ENCODE peak calls at places on chromosomes 16 and 17, in nine cellular contexts. One of them, this sample, is unnamed.

GRCh38 chr17:76504117-76504516 is 2.9 kb upstream of the RHBDF2 start:
- DNase-seq in cardiac fibroblast: no peak
- DNase-seq in SW 1271: no peak
- DNase-seq in body of pancreas: no peak
- DNase-seq in head of caudate nucleus: no peak
- DNase-seq in D341Med: no peak
- DNase-seq in NCI-H460: no peak
- DNase-seq in IMR-90: no peak
- DNase-seq in NCI-H1436: no peak
- DNase-seq in this sample: no peak

GRCh38 chr16:19718624-19718965 is 524 bp downstream of the IQCK start:
- DNase-seq in cardiac fibroblast: no peak
- DNase-seq in SW 1271: no peak
- DNase-seq in body of pancreas: peak
- DNase-seq in head of caudate nucleus: peak
- DNase-seq in D341Med: peak
- DNase-seq in NCI-H460: no peak
- DNase-seq in IMR-90: peak
- DNase-seq in NCI-H1436: no peak
- DNase-seq in this sample: no peak

GRCh38 chr16:67613808-67614207 is 31.1 kb upstream of the CARMIL2 start:
- DNase-seq in cardiac fibroblast: no peak
- DNase-seq in SW 1271: no peak
- DNase-seq in body of pancreas: peak
- DNase-seq in head of caudate nucleus: no peak
- DNase-seq in D341Med: no peak
- DNase-seq in NCI-H460: no peak
- DNase-seq in IMR-90: no peak
- DNase-seq in NCI-H1436: no peak
- DNase-seq in this sample: no peak

GRCh38 chr16:82684246-82684645 is 57.5 kb downstream of the CDH13 start:
- DNase-seq in cardiac fibroblast: no peak
- DNase-seq in SW 1271: no peak
- DNase-seq in body of pancreas: no peak
- DNase-seq in head of caudate nucleus: no peak
- DNase-seq in D341Med: no peak
- DNase-seq in NCI-H460: no peak
- DNase-seq in IMR-90: peak
- DNase-seq in NCI-H1436: no peak
- DNase-seq in this sample: no peak

GRCh38 chr16:11296351-11296705 is 15.2 kb upstream of the PRM1 start:
- DNase-seq in cardiac fibroblast: no peak
- DNase-seq in SW 1271: no peak
- DNase-seq in body of pancreas: no peak
- DNase-seq in head of caudate nucleus: no peak
- DNase-seq in D341Med: no peak
- DNase-seq in NCI-H460: no peak
- DNase-seq in IMR-90: no peak
- DNase-seq in NCI-H1436: no peak
- DNase-seq in this sample: no peak

GRCh38 chr17:65008877-65009276 is 47.7 kb downstream of the GNA13 start:
- DNase-seq in cardiac fibroblast: no peak
- DNase-seq in SW 1271: no peak
- DNase-seq in body of pancreas: no peak
- DNase-seq in head of caudate nucleus: no peak
- DNase-seq in D341Med: no peak
- DNase-seq in NCI-H460: no peak
- DNase-seq in IMR-90: no peak
- DNase-seq in NCI-H1436: no peak
- DNase-seq in this sample: peak

GRCh38 chr17:17691468-17692263 is 10.4 kb downstream of the RAI1 start:
- DNase-seq in cardiac fibroblast: no peak
- DNase-seq in SW 1271: no peak
- DNase-seq in body of pancreas: no peak
- DNase-seq in head of caudate nucleus: no peak
- DNase-seq in D341Med: no peak
- DNase-seq in NCI-H460: no peak
- DNase-seq in IMR-90: no peak
- DNase-seq in NCI-H1436: no peak
- DNase-seq in this sample: no peak

GRCh38 chr16:24382929-24383328 is 126.8 kb downstream of the CACNG3 start:
- DNase-seq in cardiac fibroblast: no peak
- DNase-seq in SW 1271: no peak
- DNase-seq in body of pancreas: no peak
- DNase-seq in head of caudate nucleus: no peak
- DNase-seq in D341Med: no peak
- DNase-seq in NCI-H460: no peak
- DNase-seq in IMR-90: no peak
- DNase-seq in NCI-H1436: no peak
- DNase-seq in this sample: no peak

GRCh38 chr17:58328195-58329034 is at the start of gene TSPOAP1:
- DNase-seq in cardiac fibroblast: no peak
- DNase-seq in SW 1271: no peak
- DNase-seq in body of pancreas: no peak
- DNase-seq in head of caudate nucleus: peak
- DNase-seq in D341Med: no peak
- DNase-seq in NCI-H460: no peak
- DNase-seq in IMR-90: no peak
- DNase-seq in NCI-H1436: no peak
- DNase-seq in this sample: peak

GRCh38 chr17:5868916-5869475 is 201.2 kb upstream of the WSCD1 start:
- DNase-seq in cardiac fibroblast: no peak
- DNase-seq in SW 1271: no peak
- DNase-seq in body of pancreas: no peak
- DNase-seq in head of caudate nucleus: no peak
- DNase-seq in D341Med: no peak
- DNase-seq in NCI-H460: no peak
- DNase-seq in IMR-90: no peak
- DNase-seq in NCI-H1436: no peak
- DNase-seq in this sample: no peak

GRCh38 chr16:23257682-23258081 is 44.4 kb upstream of the SCNN1B start:
- DNase-seq in cardiac fibroblast: no peak
- DNase-seq in SW 1271: no peak
- DNase-seq in body of pancreas: no peak
- DNase-seq in head of caudate nucleus: no peak
- DNase-seq in D341Med: no peak
- DNase-seq in NCI-H460: no peak
- DNase-seq in IMR-90: no peak
- DNase-seq in NCI-H1436: no peak
- DNase-seq in this sample: no peak

GRCh38 chr17:17532991-17533390 is 36.8 kb upstream of the RASD1 start:
- DNase-seq in cardiac fibroblast: no peak
- DNase-seq in SW 1271: no peak
- DNase-seq in body of pancreas: no peak
- DNase-seq in head of caudate nucleus: no peak
- DNase-seq in D341Med: no peak
- DNase-seq in NCI-H460: no peak
- DNase-seq in IMR-90: no peak
- DNase-seq in NCI-H1436: no peak
- DNase-seq in this sample: no peak

GRCh38 chr17:58329035-58329807 is 626 bp upstream of the TSPOAP1 start:
- DNase-seq in cardiac fibroblast: no peak
- DNase-seq in SW 1271: no peak
- DNase-seq in body of pancreas: no peak
- DNase-seq in head of caudate nucleus: peak
- DNase-seq in D341Med: peak
- DNase-seq in NCI-H460: no peak
- DNase-seq in IMR-90: no peak
- DNase-seq in NCI-H1436: no peak
- DNase-seq in this sample: peak

GRCh38 chr17:46035112-46035818 is 36.2 kb downstream of the STH start:
- DNase-seq in cardiac fibroblast: no peak
- DNase-seq in SW 1271: no peak
- DNase-seq in body of pancreas: peak
- DNase-seq in head of caudate nucleus: no peak
- DNase-seq in D341Med: peak
- DNase-seq in NCI-H460: no peak
- DNase-seq in IMR-90: no peak
- DNase-seq in NCI-H1436: no peak
- DNase-seq in this sample: no peak

GRCh38 chr17:67829331-67829730 is 4.0 kb downstream of the BPTF start:
- DNase-seq in cardiac fibroblast: no peak
- DNase-seq in SW 1271: no peak
- DNase-seq in body of pancreas: no peak
- DNase-seq in head of caudate nucleus: no peak
- DNase-seq in D341Med: no peak
- DNase-seq in NCI-H460: no peak
- DNase-seq in IMR-90: no peak
- DNase-seq in NCI-H1436: no peak
- DNase-seq in this sample: no peak

GRCh38 chr17:27463235-27463677 is 7.0 kb downstream of the KSR1 start:
- DNase-seq in cardiac fibroblast: no peak
- DNase-seq in SW 1271: no peak
- DNase-seq in body of pancreas: no peak
- DNase-seq in head of caudate nucleus: no peak
- DNase-seq in D341Med: no peak
- DNase-seq in NCI-H460: no peak
- DNase-seq in IMR-90: no peak
- DNase-seq in NCI-H1436: no peak
- DNase-seq in this sample: no peak

This sample was measured in midbrain.